ENCODE peak calls at places on chromosomes 16 and 17, in five cellular contexts. N, I, P, J and T are unnamed samples.

GRCh38 chr16:82034981-82035612 is at the start of gene HSD17B2:
- DNase-seq in N (peak; percentile 75), I (no peak), P (peak; percentile 96), J (peak; percentile 53), T (no peak)

GRCh38 chr16:31351937-31352315 is 3.0 kb upstream of the ITGAX start:
- DNase-seq in N (no peak), I (no peak), P (no peak), J (no peak), T (no peak)

GRCh38 chr17:21467196-21467595 is 91.0 kb downstream of the KCNJ12 start:
- DNase-seq in N (no peak), I (no peak), P (no peak), J (no peak), T (no peak)

GRCh38 chr16:70432304-70432799 is 6.5 kb downstream of the ST3GAL2 start:
- DNase-seq in N (no peak), I (no peak), P (no peak), J (no peak), T (no peak)

GRCh38 chr17:79038545-79039135 is 14.7 kb downstream of the C1QTNF1 start:
- DNase-seq in N (no peak), I (no peak), P (no peak), J (peak; percentile 86), T (no peak)

GRCh38 chr17:58352843-58353719 is 1.1 kb upstream of the SUPT4H1 start:
- DNase-seq in N (no peak), I (no peak), P (peak; percentile 43), J (peak; percentile 46), T (no peak)

GRCh38 chr17:57408064-57408811 is 151.9 kb downstream of the MSI2 start:
- DNase-seq in N (no peak), I (no peak), P (no peak), J (peak; percentile 42), T (peak; percentile 29)

GRCh38 chr16:27799866-27800265 is 249.9 kb downstream of the KATNIP start:
- DNase-seq in N (no peak), I (no peak), P (no peak), J (no peak), T (no peak)

GRCh38 chr17:2701996-2702741 is 9.4 kb downstream of the CLUH start:
- DNase-seq in N (peak; percentile 49), I (no peak), P (no peak), J (no peak), T (no peak)

GRCh38 chr17:62616993-62617893 is 10.2 kb upstream of the MRC2 start:
- DNase-seq in N (no peak), I (no peak), P (no peak), J (peak; percentile 26), T (no peak)

GRCh38 chr17:70345061-70345460 is 175.7 kb downstream of the KCNJ2 start:
- DNase-seq in N (no peak), I (no peak), P (no peak), J (no peak), T (no peak)

GRCh38 chr17:35900693-35901487 is 20.7 kb upstream of the CCL5 start:
- DNase-seq in N (no peak), I (no peak), P (peak; percentile 37), J (no peak), T (no peak)

GRCh38 chr17:83054518-83055125 is 24.8 kb upstream of the METRNL start:
- DNase-seq in N (no peak), I (no peak), P (no peak), J (no peak), T (no peak)

GRCh38 chr16:80051040-80051439 is 450.5 kb upstream of the MAF start:
- DNase-seq in N (no peak), I (no peak), P (no peak), J (no peak), T (no peak)

GRCh38 chr17:58995247-58995940 is 111.3 kb downstream of the TRIM37 start:
- DNase-seq in N (no peak), I (no peak), P (no peak), J (peak; percentile 48), T (no peak)

GRCh38 chr17:7582401-7583252 is 1.0 kb upstream of the MPDU1 start:
- DNase-seq in N (peak; percentile 69), I (no peak), P (no peak), J (no peak), T (no peak)

GRCh38 chr16:71919033-71919432 is 23.7 kb downstream of the IST1 start:
- DNase-seq in N (no peak), I (no peak), P (no peak), J (no peak), T (no peak)

GRCh38 chr17:39351508-39351907 is 49.9 kb downstream of the FBXL20 start:
- DNase-seq in N (no peak), I (no peak), P (peak; percentile 34), J (no peak), T (no peak)

GRCh38 chr17:79750650-79751545 is 20.2 kb downstream of the ENPP7 start:
- DNase-seq in N (no peak), I (no peak), P (no peak), J (no peak), T (no peak)

GRCh38 chr17:81794509-81794908 is 9.4 kb upstream of the GCGR start:
- DNase-seq in N (peak; percentile 62), I (no peak), P (peak; percentile 56), J (no peak), T (no peak)

GRCh38 chr17:80712089-80712488 is 167.5 kb downstream of the RPTOR start:
- DNase-seq in N (no peak), I (no peak), P (no peak), J (no peak), T (no peak)

GRCh38 chr16:11263737-11264136 is 5.4 kb downstream of the TNP2 start:
- DNase-seq in N (no peak), I (no peak), P (no peak), J (no peak), T (no peak)

GRCh38 chr16:82754716-82755513 is 128.1 kb downstream of the CDH13 start:
- DNase-seq in N (no peak), I (no peak), P (no peak), J (no peak), T (no peak)

GRCh38 chr16:51592535-51592934 is 441.5 kb upstream of the SALL1 start:
- DNase-seq in N (no peak), I (no peak), P (no peak), J (no peak), T (no peak)

GRCh38 chr16:57394444-57394843 is 10.1 kb upstream of the CCL17 start:
- DNase-seq in N (no peak), I (no peak), P (peak; percentile 27), J (no peak), T (no peak)

GRCh38 chr16:87445486-87445885 is 47.3 kb downstream of the ZCCHC14 start:
- DNase-seq in N (no peak), I (no peak), P (no peak), J (peak; percentile 80), T (no peak)

GRCh38 chr16:60204221-60204620 is 1470.1 kb upstream of the GOT2 start:
- DNase-seq in N (no peak), I (no peak), P (no peak), J (peak; percentile 64), T (no peak)

GRCh38 chr17:65519471-65519870 is 42.0 kb downstream of the AXIN2 start:
- DNase-seq in N (no peak), I (no peak), P (no peak), J (peak; percentile 76), T (no peak)

GRCh38 chr17:35160354-35161201 is 13.0 kb downstream of the UNC45B start:
- DNase-seq in N (peak; percentile 14), I (no peak), P (peak; percentile 26), J (no peak), T (peak; percentile 74)

GRCh38 chr17:43383372-43383771 is 15.4 kb upstream of the ARL4D start:
- DNase-seq in N (no peak), I (no peak), P (no peak), J (no peak), T (no peak)

GRCh38 chr17:43384476-43384862 is 14.3 kb upstream of the ARL4D start:
- DNase-seq in N (peak; percentile 86), I (no peak), P (peak; percentile 96), J (no peak), T (no peak)

GRCh38 chr17:43382776-43383175 is 16.0 kb upstream of the ARL4D start:
- DNase-seq in N (no peak), I (no peak), P (no peak), J (no peak), T (no peak)

GRCh38 chr17:43385046-43385831 is 13.6 kb upstream of the ARL4D start:
- DNase-seq in N (no peak), I (no peak), P (no peak), J (no peak), T (no peak)

GRCh38 chr17:43383826-43384475 is 14.8 kb upstream of the ARL4D start:
- DNase-seq in N (no peak), I (no peak), P (no peak), J (no peak), T (no peak)
- H3K4me1 ChIP-seq in N (peaks cover 21% of the 10 kb centered on the region), I (peaks cover 5% of the 10 kb centered on the region), P (peaks cover 5% of the 10 kb centered on the region), J (no peaks in the 10 kb centered on the region), T (peaks cover 7% of the 10 kb centered on the region)

DNA sequence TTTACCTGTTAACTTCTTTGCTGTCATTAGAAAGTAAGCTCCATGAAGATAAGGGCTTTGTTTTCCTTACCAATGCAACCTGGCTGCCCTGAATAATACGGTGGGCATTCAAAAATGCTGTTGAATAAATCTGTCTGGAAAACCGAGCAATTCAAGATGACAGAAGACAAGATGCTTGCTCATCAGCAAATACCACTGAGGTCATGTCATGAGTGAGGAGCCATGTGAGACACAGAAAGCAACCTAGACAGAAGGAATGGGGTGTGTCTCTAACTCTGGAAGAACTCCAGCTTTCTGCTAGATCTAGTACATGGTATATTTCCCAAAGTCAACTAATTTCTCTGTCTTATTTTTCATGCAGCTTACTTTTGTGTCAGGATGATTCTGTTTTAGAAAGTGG is 64.2 kb downstream of the STH start:
- DNase-seq in N (no peak), I (no peak), P (no peak), J (peak; percentile 87), T (no peak)
- H3K27ac ChIP-seq in N (no peak overlapping the region), I (no peak overlapping the region), P (no peak overlapping the region), J (no peak overlapping the region), T (no peak overlapping the region)

GRCh38 chr17:77375526-77375916 is 234.8 kb downstream of the SEC14L1 start:
- DNase-seq in N (no peak), I (no peak), P (no peak), J (no peak), T (no peak)
- H3K4me1 ChIP-seq in N (peaks cover 72% of the 10 kb centered on the region), I (peaks cover 71% of the 10 kb centered on the region), P (peaks cover 5% of the 10 kb centered on the region), J (peaks cover 56% of the 10 kb centered on the region), T (peaks cover 67% of the 10 kb centered on the region)

GRCh38 chr16:72997141-72997542 is 50.8 kb downstream of the ZFHX3 start:
- DNase-seq in N (no peak), I (no peak), P (no peak), J (no peak), T (no peak)
- H3K27ac ChIP-seq in N (no peak overlapping the region), I (no peak overlapping the region), P (peak overlapping the region; percentile 13), J (no peak overlapping the region), T (no peak overlapping the region)